ENCODE peak calls at places on chromosomes 13 and 19, in four cellular contexts. P is IMR-90, T is HTR-8/SVneo, O is foreskin keratinocyte. D is an unnamed sample.

GRCh38 chr13:101554420-101555125 is 102.1 kb downstream of the ITGBL1 start:
- DNase-seq in P (no peak), O (no peak), T (no peak), D (no peak)

GRCh38 chr13:31773538-31773937 is 34.2 kb downstream of the RXFP2 start:
- DNase-seq in P (peak), T (peak), O (peak), D (no peak)

GRCh38 chr19:40685016-40685526 is 5.4 kb downstream of the NUMBL start:
- DNase-seq in T (no peak), P (no peak), O (no peak), D (no peak)

GRCh38 chr19:13764101-13764807 is at the start of gene MRI1:
- DNase-seq in P (peak), O (no peak), T (peak), D (no peak)

GRCh38 chr19:39398297-39398864 is 7.2 kb downstream of the MED29 start:
- DNase-seq in P (peak), O (peak), T (no peak), D (no peak)

GRCh38 chr19:12295191-12295590 is 508 bp upstream of the ZNF44 start:
- DNase-seq in P (no peak), O (no peak), T (no peak), D (no peak)

GRCh38 chr13:50366488-50367174 is 351.4 kb downstream of the KCNRG start:
- DNase-seq in T (no peak), P (no peak), O (no peak), D (peak)

GRCh38 chr19:6480843-6481415 is 658 bp downstream of the DENND1C start:
- DNase-seq in O (no peak), P (no peak), T (no peak), D (no peak)

GRCh38 chr19:18428173-18428836 is 9.1 kb downstream of the SSBP4 start:
- DNase-seq in P (no peak), O (no peak), T (no peak), D (no peak)

GRCh38 chr19:47421844-47422395 is 2.6 kb upstream of the MEIS3 start:
- DNase-seq in T (peak), P (no peak), O (no peak), D (peak)

GRCh38 chr19:3178377-3178972 is at the start of gene S1PR4:
- DNase-seq in P (no peak), T (no peak), O (no peak), D (no peak)

GRCh38 chr19:14428882-14429416 is 4.2 kb upstream of the PKN1 start:
- DNase-seq in O (no peak), T (no peak), P (no peak), D (no peak)

GRCh38 chr19:35509861-35510625 is 3.4 kb downstream of the DMKN start:
- DNase-seq in P (peak), T (peak), O (peak), D (peak)

GRCh38 chr19:10439588-10439987 is 19.2 kb downstream of the PDE4A start:
- DNase-seq in O (no peak), P (no peak), T (no peak), D (no peak)

GRCh38 chr19:17479325-17479791 is 9.0 kb downstream of the SLC27A1 start:
- DNase-seq in P (peak), T (no peak), O (no peak), D (no peak)

GRCh38 chr13:97142452-97142851 is 79.7 kb upstream of the MBNL2 start:
- DNase-seq in T (no peak), P (no peak), O (no peak), D (no peak)

GRCh38 chr13:46211521-46212351 is at the start of gene LRRC63:
- DNase-seq in P (no peak), T (peak), O (no peak), D (peak)

GRCh38 chr19:44530777-44531176 is 1.3 kb upstream of the CEACAM20 start:
- DNase-seq in T (no peak), O (no peak), P (no peak), D (no peak)

GRCh38 chr13:102598061-102598460 is 1.3 kb downstream of the TPP2 start:
- DNase-seq in O (no peak), T (no peak), P (peak), D (no peak)

GRCh38 chr19:542173-542866 is 1.5 kb upstream of the GZMM start:
- DNase-seq in O (no peak), P (no peak), T (no peak), D (no peak)

GRCh38 chr13:85241045-85241444 is 558.2 kb downstream of the SLITRK6 start:
- DNase-seq in P (peak), O (peak), T (no peak), D (no peak)

GRCh38 chr19:42411581-42412178 is 15.5 kb downstream of the LIPE start:
- DNase-seq in T (no peak), O (no peak), P (no peak), D (no peak)

GRCh38 chr19:15417699-15418098 is 1.1 kb downstream of the AKAP8L start:
- DNase-seq in T (no peak), O (no peak), P (no peak), D (no peak)

GRCh38 chr13:26616126-26616525 is 58.6 kb downstream of the WASF3 start:
- DNase-seq in P (peak), O (peak), T (no peak), D (no peak)

GRCh38 chr13:108272333-108272732 is 2.8 kb downstream of the TNFSF13B start:
- DNase-seq in T (no peak), P (peak), O (no peak), D (no peak)